ENCODE peak calls at places on chromosome 22, in four cellular contexts. W is tibial nerve; K is stimulated activated CD8-positive, alpha-beta memory T cell treated with anti-CD3 and anti-CD28 coated beads, Interleukin-7, amount 100 ng/mL, for 1 hour; E is posterior cingulate gyrus. J is an unnamed sample.

GRCh38 chr22:17860220-17860965 is 86.1 kb upstream of the BID start:
- DNase-seq in W (no peak), K (no peak), E (peak; percentile 93), J (no peak)

GRCh38 chr22:48277868-48278581 is 1515.6 kb downstream of the TBC1D22A start:
- DNase-seq in W (no peak), K (no peak), E (peak; percentile 86), J (no peak)

GRCh38 chr22:49023879-49024774 is 803.5 kb downstream of the BRD1 start:
- DNase-seq in W (no peak), K (no peak), E (peak; percentile 78), J (peak; percentile 10)

GRCh38 chr22:28269277-28269676 is 350.2 kb upstream of the PITPNB start:
- DNase-seq in W (no peak), K (no peak), E (no peak), J (no peak)

GRCh38 chr22:19149047-19149883 is 827 bp downstream of the GSC2 start:
- DNase-seq in W (no peak), K (no peak), E (no peak), J (peak; percentile 65)

GRCh38 chr22:50506611-50507420 is 686 bp downstream of the LMF2 start:
- DNase-seq in W (no peak), K (no peak), E (no peak), J (no peak)

GRCh38 chr22:22348127-22348814 is 103.7 kb downstream of the VPREB1 start:
- DNase-seq in W (no peak), K (no peak), E (peak; percentile 90), J (peak; percentile 44)

GRCh38 chr22:49330421-49331222 is 497.1 kb downstream of the BRD1 start:
- DNase-seq in W (no peak), K (no peak), E (peak; percentile 74), J (no peak)

GRCh38 chr22:36332623-36333331 is 55.0 kb downstream of the MYH9 start:
- DNase-seq in W (no peak), K (no peak), E (peak; percentile 76), J (peak; percentile 44)

GRCh38 chr22:49535126-49535525 is 292.5 kb downstream of the BRD1 start:
- DNase-seq in W (no peak), K (no peak), E (peak; percentile 68), J (peak; percentile 7)

GRCh38 chr22:44279059-44279340 is 33.8 kb downstream of the SHISAL1 start:
- DNase-seq in W (no peak), K (no peak), E (no peak), J (no peak)

GRCh38 chr22:22235564-22235963 is 9.0 kb upstream of the VPREB1 start:
- DNase-seq in W (peak; percentile 27), K (peak; percentile 38), E (no peak), J (peak; percentile 57)

GRCh38 chr22:30878516-30879365 is 89.8 kb downstream of the MORC2 start:
- DNase-seq in W (no peak), K (no peak), E (peak; percentile 90), J (no peak)

GRCh38 chr22:32444068-32444467 is 20.2 kb downstream of the BPIFC start:
- DNase-seq in W (no peak), K (no peak), E (no peak), J (peak; percentile 34)

GRCh38 chr22:31625661-31626426 is 36.2 kb downstream of the PISD start:
- DNase-seq in W (peak; percentile 49), K (no peak), E (peak; percentile 96), J (peak; percentile 81)

GRCh38 chr22:28222976-28223375 is 303.9 kb upstream of the PITPNB start:
- DNase-seq in W (no peak), K (no peak), E (no peak), J (no peak)

GRCh38 chr22:27224485-27225364 is 567.3 kb downstream of the MIAT start:
- DNase-seq in W (peak; percentile 39), K (no peak), E (no peak), J (no peak)

GRCh38 chr22:37032535-37033460 is 13.3 kb downstream of the MPST start:
- DNase-seq in W (peak; percentile 22), K (no peak), E (peak; percentile 73), J (no peak)

GRCh38 chr22:41181349-41182241 is 23.5 kb upstream of the L3MBTL2 start:
- DNase-seq in W (no peak), K (no peak), E (no peak), J (no peak)

GRCh38 chr22:42437488-42438292 is 5.5 kb upstream of the NFAM1 start:
- DNase-seq in W (peak; percentile 72), K (peak; percentile 69), E (peak; percentile 96), J (peak; percentile 89)

GRCh38 chr22:45966892-45967365 is 10.0 kb downstream of the WNT7B start:
- DNase-seq in W (no peak), K (no peak), E (no peak), J (no peak)

GRCh38 chr22:36772451-36772850 is 3.5 kb downstream of the IFT27 start:
- DNase-seq in W (no peak), K (no peak), E (peak; percentile 27), J (no peak)

GRCh38 chr22:23353004-23353403 is 172.7 kb downstream of the BCR start:
- DNase-seq in W (no peak), K (no peak), E (no peak), J (no peak)

GRCh38 chr22:20464096-20464614 is 26.5 kb upstream of the SCARF2 start:
- DNase-seq in W (no peak), K (peak; percentile 16), E (peak; percentile 43), J (no peak)

GRCh38 chr22:22798232-22798616 is 89.4 kb upstream of the IGLL5 start:
- DNase-seq in W (no peak), K (no peak), E (no peak), J (no peak)

GRCh38 chr22:24133187-24133965 is 47.9 kb upstream of the SUSD2 start:
- DNase-seq in W (no peak), K (no peak), E (no peak), J (peak; percentile 42)

GRCh38 chr22:44957267-44957905 is 52.4 kb downstream of the PHF21B start:
- DNase-seq in W (no peak), K (no peak), E (no peak), J (peak; percentile 53)

GRCh38 chr22:32535531-32536190 is 61.0 kb downstream of the FBXO7 start:
- DNase-seq in W (no peak), K (no peak), E (no peak), J (no peak)

GRCh38 chr22:29082826-29083545 is 10.2 kb downstream of the KREMEN1 start:
- DNase-seq in W (no peak), K (no peak), E (no peak), J (no peak)

GRCh38 chr22:25402160-25402500 is 162.3 kb upstream of the GRK3 start:
- DNase-seq in W (no peak), K (no peak), E (no peak), J (no peak)

GRCh38 chr22:37079668-37080171 is 28.2 kb downstream of the KCTD17 start:
- DNase-seq in W (no peak), K (peak; percentile 66), E (no peak), J (no peak)

GRCh38 chr22:24580276-24580675 is 12.6 kb downstream of the LRRC75B start:
- DNase-seq in W (no peak), K (no peak), E (no peak), J (no peak)

GRCh38 chr22:17235861-17236260 is 16.6 kb upstream of the ADA2 start:
- DNase-seq in W (no peak), K (no peak), E (peak; percentile 8), J (no peak)

GRCh38 chr22:28899199-28899853 is 16.0 kb downstream of the ZNRF3 start:
- DNase-seq in W (no peak), K (no peak), E (peak; percentile 25), J (no peak)

GRCh38 chr22:49833340-49834007 is 5.8 kb upstream of the BRD1 start:
- DNase-seq in W (no peak), K (no peak), E (peak; percentile 17), J (no peak)

GRCh38 chr22:22583030-22583429 is 24.0 kb upstream of the PRAME start:
- DNase-seq in W (no peak), K (no peak), E (no peak), J (no peak)

GRCh38 chr22:32776800-32777199 is 24.7 kb upstream of the TIMP3 start:
- DNase-seq in W (no peak), K (no peak), E (no peak), J (no peak)

GRCh38 chr22:19805821-19806212 is 45.2 kb downstream of the TBX1 start:
- DNase-seq in W (no peak), K (no peak), E (peak; percentile 49), J (peak; percentile 6)

GRCh38 chr22:23226497-23226850 is 46.2 kb downstream of the BCR start:
- DNase-seq in W (no peak), K (no peak), E (no peak), J (no peak)

GRCh38 chr22:26904483-26904882 is 247.1 kb downstream of the MIAT start:
- DNase-seq in W (no peak), K (no peak), E (no peak), J (no peak)